ENCODE peak calls at places on chromosomes 16 and 17, in nine cellular contexts. G is transverse colon, J is GM23338, E is suprapubic skin, X is HCT116, C is endothelial cell of umbilical vein, T is HepG2, U is HL-60, Q is esophagus muscularis mucosa. W is an unnamed sample.

GRCh38 chr16:16004314-16004749 is 54.9 kb downstream of the ABCC1 start:
- DNase-seq in C (peak), G (no peak), E (no peak), Q (no peak), T (no peak), J (no peak), X (no peak), U (no peak), W (no peak)

GRCh38 chr16:50644730-50645129 is 36.4 kb downstream of the SNX20 start:
- DNase-seq in E (no peak), G (peak), T (no peak), Q (no peak), C (no peak), J (peak), U (no peak), X (peak), W (no peak)

GRCh38 chr17:62898239-62898864 is 67.7 kb upstream of the TANC2 start:
- DNase-seq in Q (no peak), G (no peak), U (no peak), T (no peak), E (no peak), J (no peak), C (peak), X (no peak), W (no peak)

GRCh38 chr17:19332371-19333131 is 30.0 kb downstream of the B9D1 start:
- DNase-seq in E (no peak), J (no peak), X (no peak), G (no peak), C (no peak), U (no peak), Q (no peak), T (no peak), W (no peak)

GRCh38 chr17:79201536-79202227 is 127.1 kb downstream of the ENGASE start:
- DNase-seq in T (no peak), C (no peak), Q (no peak), J (no peak), U (no peak), E (no peak), X (no peak), G (no peak), W (no peak)

GRCh38 chr16:49830873-49831272 is 25.0 kb downstream of the ZNF423 start:
- DNase-seq in X (no peak), T (no peak), U (no peak), C (no peak), E (no peak), J (no peak), G (no peak), Q (no peak), W (no peak)

GRCh38 chr17:35731239-35731931 is at the start of gene RASL10B:
- DNase-seq in X (no peak), J (peak), E (no peak), U (peak), Q (peak), G (peak), T (peak), C (peak), W (no peak)

GRCh38 chr17:7250655-7251329 is 742 bp downstream of the CTDNEP1 start:
- DNase-seq in J (peak), U (no peak), C (peak), E (no peak), Q (no peak), T (no peak), G (peak), X (no peak), W (no peak)

GRCh38 chr17:376936-377863 is 24.6 kb upstream of the RPH3AL start:
- DNase-seq in T (no peak), G (no peak), X (no peak), U (no peak), C (no peak), E (no peak), J (peak), Q (no peak), W (peak)

GRCh38 chr17:48997103-48997826 is at the start of gene IGF2BP1:
- DNase-seq in J (peak), Q (peak), G (no peak), T (peak), C (peak), U (no peak), E (peak), X (no peak), W (no peak)

DNA sequence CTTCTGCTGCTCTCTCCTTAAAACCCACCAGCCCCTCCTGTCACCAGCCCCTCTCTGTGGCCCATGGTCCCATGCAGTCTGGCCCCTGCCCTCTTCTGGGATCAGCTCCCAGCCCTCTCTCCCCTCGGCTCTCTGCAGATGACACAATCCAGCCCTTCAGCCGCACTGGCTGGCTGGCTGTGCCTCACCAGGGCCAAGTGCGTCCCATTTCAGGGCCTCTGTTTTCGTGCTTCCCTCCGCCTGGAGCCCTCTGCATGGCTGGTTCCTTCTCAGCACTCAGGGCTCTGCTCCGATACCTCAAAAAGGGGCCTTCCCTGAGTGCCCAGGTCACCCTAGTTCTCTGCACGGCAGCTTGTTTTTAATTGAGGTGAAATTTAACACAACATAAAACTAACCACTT is 124.3 kb downstream of the SOCS1 start:
- DNase-seq in C (no peak), E (no peak), T (no peak), X (no peak), J (no peak), U (no peak), G (no peak), Q (no peak), W (no peak)
- TF ChIP-seq CTCF in C (no peak), E (no peak), T (no peak), X (no peak), J (no peak), U (no peak), G (no peak), Q (no peak), W (no peak)

DNA sequence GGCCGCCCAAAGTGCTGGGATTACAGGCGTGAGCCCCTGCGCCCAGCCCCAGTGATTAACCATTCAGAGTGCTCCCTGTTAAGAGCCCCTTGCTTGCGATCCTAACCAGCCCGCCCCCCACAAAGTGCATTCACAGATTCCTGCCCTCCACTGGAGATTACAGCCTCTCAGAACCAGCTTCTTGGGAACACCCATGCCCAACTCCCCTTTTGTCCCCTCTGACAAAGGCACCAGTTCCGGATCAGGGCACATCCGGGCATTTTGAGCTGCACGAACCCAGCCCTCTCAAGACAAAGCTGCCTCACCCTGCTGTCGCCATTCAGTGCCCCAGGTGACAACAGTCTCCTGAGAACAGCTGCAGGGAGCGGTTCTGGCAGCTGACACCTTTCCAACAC is 848 bp upstream of the KRT19 start:
- DNase-seq in G (peak), C (no peak), E (no peak), J (peak), Q (no peak), U (no peak), T (no peak), X (no peak), W (no peak)
- H3K27ac ChIP-seq in G (peak), C (no peak), E (peak), J (no peak), Q (no peak), U (no peak), T (no peak), X (peak), W (no peak)

DNA sequence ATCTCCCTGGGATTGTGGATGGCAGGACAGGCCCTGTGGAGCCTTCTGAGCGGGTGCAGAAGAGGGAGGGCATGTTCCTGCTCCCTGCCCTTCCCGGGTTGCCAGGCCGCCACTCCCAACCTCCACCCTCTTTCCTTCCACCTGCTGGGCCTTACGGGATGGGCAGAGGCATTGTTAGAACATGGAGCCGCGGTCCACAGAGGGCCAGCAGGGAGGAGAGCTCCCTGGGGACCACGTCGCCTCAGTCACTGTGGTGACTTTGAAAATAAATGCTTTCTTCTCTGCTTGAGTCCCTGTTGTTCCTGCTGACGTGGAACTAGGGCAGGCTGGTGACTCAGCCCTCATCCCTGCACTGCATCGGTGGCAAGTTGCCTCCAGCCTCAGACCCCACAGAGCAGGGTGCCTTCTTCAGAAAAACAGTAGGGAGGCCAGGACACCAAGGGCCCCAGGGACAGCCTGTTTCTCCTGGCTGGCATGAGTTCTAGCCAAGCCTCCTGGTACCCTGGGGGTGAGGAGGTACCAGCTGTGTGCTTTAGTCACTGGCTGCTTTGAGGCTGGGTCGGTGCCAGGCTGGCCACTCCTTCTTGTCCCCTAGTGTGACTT is 224.9 kb downstream of the SEC14L1 start:
- DNase-seq in T (no peak), X (peak), J (no peak), C (peak), U (no peak), E (no peak), G (peak), Q (no peak), W (peak)
- TF ChIP-seq POLR2AphosphoS5 in T (no peak), X (peak), J (no peak), C (no peak), U (no peak), E (no peak), G (peak), Q (peak), W (peak)

GRCh38 chr17:12398636-12399035 is 267.1 kb upstream of the MYOCD start:
- DNase-seq in J (no peak), G (no peak), T (no peak), X (no peak), C (no peak), E (no peak), U (no peak), Q (peak), W (no peak)

GRCh38 chr17:12391468-12391867 is 274.2 kb upstream of the MYOCD start:
- DNase-seq in U (no peak), G (no peak), Q (no peak), T (no peak), J (no peak), C (no peak), X (no peak), E (no peak), W (no peak)

DNA sequence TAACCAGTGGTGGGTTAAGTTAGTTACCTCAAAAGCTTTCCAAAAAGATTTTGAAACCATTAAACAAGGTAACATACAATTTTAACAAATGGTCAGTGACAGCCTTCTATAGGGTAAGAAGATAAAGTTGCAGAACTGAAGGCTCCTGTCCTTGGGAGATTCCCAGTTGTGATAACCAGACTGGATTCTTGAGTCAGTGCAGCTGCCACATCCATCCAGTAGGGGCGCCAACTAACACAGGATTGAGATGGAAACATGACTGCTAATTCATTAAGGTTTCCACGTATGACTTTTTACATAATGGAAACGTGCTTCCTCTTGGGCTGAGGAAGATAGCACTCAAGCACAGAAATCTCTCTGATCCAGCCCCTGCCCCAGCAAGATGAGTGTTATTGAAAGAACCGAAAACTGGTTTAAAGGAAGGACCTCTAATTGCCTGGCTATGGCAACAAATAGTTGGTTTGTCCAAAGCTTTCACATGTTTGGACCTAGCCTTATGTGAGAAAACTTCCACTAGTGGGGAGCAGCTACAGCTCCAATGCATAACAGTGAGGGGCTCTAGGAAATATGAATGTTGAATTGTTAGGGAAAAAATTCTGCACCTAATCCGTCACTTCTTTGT is 269.8 kb upstream of the MYOCD start:
- DNase-seq in J (peak), G (no peak), X (peak), T (peak), E (no peak), C (no peak), Q (no peak), U (no peak), W (no peak)
- TF ChIP-seq CTCF in J (peak), G (peak), X (peak), T (peak), E (no peak), C (peak), Q (peak), U (peak), W (peak)

GRCh38 chr16:28013878-28014277 is 49.6 kb downstream of the GSG1L start:
- DNase-seq in X (no peak), Q (no peak), G (no peak), E (no peak), J (no peak), T (no peak), C (no peak), U (no peak), W (no peak)

GRCh38 chr16:28011223-28011622 is 52.3 kb downstream of the GSG1L start:
- DNase-seq in J (no peak), U (no peak), E (no peak), G (no peak), X (no peak), Q (no peak), T (no peak), C (no peak), W (no peak)

GRCh38 chr16:28012031-28012445 is 51.5 kb downstream of the GSG1L start:
- DNase-seq in E (no peak), X (no peak), C (no peak), G (no peak), J (no peak), U (no peak), Q (no peak), T (no peak), W (no peak)

GRCh38 chr16:28013392-28013791 is 50.1 kb downstream of the GSG1L start:
- DNase-seq in G (no peak), J (no peak), U (no peak), X (no peak), T (no peak), E (no peak), Q (no peak), C (no peak), W (no peak)

GRCh38 chr16:28014851-28015250 is 48.7 kb downstream of the GSG1L start:
- DNase-seq in U (no peak), E (no peak), C (no peak), Q (no peak), T (no peak), G (no peak), X (no peak), J (no peak), W (no peak)
- H3K27ac ChIP-seq in U (no peak), E (no peak), C (no peak), Q (no peak), T (no peak), G (no peak), X (no peak), J (no peak), W (no peak)

DNA sequence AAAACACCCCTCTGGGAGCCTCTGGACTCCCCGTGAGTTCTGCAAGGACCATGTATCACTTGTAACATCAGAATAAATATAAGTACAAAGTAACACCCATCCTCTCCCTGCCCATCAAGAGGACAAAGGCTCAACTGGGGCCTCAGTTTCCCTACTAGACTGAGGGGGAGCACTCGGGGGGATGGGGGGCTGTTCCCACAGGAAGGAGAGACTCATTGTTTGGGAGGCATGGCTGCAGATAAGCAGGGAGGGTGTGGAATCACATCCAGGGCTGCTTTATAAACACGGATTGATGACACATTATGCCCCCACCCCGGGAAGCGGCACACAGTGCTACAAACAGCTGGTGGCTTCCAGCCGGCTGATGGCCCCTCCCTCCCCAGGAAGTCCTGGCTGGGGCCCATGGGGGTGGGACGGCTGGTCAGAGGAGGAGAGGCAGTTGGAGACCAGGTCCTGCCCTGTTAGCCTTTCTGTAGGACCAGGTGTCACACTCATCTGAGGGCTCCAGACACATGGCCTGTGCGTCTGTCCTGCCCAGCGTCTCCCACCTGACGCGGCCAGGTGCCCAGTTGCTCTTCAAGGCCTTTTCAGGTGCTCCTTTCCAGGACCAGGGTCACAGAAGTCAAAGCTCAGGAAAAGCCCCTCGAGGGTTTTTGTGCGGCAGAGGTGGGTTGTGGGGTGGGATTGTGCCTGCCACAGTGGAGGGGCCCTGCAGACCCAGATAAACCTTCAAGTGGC is 1.3 kb upstream of the MPG start:
- DNase-seq in Q (no peak), E (no peak), T (peak), C (peak), G (peak), J (no peak), U (peak), X (no peak), W (no peak)
- TF ChIP-seq POLR2AphosphoS5 in Q (peak), E (no peak), T (no peak), C (peak), G (peak), J (no peak), U (no peak), X (no peak), W (no peak)

GRCh38 chr17:15281909-15282308 is 16.8 kb upstream of the PMP22 start:
- DNase-seq in E (no peak), J (no peak), G (no peak), T (no peak), C (peak), Q (no peak), U (no peak), X (no peak), W (no peak)

GRCh38 chr17:15278381-15278780 is 13.3 kb upstream of the PMP22 start:
- DNase-seq in G (no peak), E (no peak), Q (no peak), C (no peak), U (no peak), T (no peak), X (no peak), J (peak), W (no peak)

GRCh38 chr17:15284537-15284936 is 19.4 kb upstream of the PMP22 start:
- DNase-seq in C (no peak), J (no peak), Q (no peak), E (no peak), U (no peak), T (no peak), X (no peak), G (no peak), W (no peak)

GRCh38 chr17:15274017-15274416 is 8.9 kb upstream of the PMP22 start:
- DNase-seq in E (no peak), T (no peak), U (no peak), G (no peak), C (no peak), X (no peak), J (no peak), Q (no peak), W (no peak)

DNA sequence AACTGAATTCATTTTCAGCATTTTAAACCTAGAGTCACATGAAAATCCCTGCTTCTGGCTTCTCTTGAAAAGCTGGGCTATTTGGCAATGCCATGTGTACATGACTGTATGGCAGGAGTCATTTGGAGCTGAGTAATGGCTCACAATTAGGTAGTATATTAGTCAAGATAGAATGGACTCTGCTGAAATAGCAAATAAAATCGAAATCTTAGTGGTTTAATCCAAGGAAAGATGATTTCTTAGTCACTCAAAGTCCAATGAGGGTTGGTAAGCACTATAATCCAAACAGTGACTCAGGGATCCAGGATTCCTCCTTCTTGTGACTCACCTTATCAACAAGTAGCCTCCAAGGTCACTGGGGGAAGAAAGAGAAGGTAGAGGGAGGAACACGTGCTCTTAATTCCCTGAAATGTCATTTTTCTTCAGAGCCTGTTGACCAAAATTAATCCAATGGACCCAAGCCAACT is 13.9 kb upstream of the PMP22 start:
- DNase-seq in X (no peak), E (no peak), G (no peak), Q (no peak), J (no peak), C (peak), T (no peak), U (no peak), W (no peak)
- TF ChIP-seq CTCF in X (no peak), E (no peak), G (no peak), Q (no peak), J (no peak), C (no peak), T (no peak), U (no peak), W (no peak)

GRCh38 chr17:10053976-10054551 is 144.3 kb downstream of the GAS7 start:
- DNase-seq in C (no peak), J (no peak), G (no peak), T (no peak), E (no peak), Q (no peak), U (no peak), X (no peak), W (no peak)
- H3K27ac ChIP-seq in C (no peak), J (no peak), G (no peak), T (no peak), E (peak), Q (peak), U (no peak), X (no peak), W (no peak)